ENCODE peak calls at places on chromosomes 2 and 18, in eight cellular contexts. Q is astrocyte of the spinal cord, B is NT2/D1, I is mammary epithelial cell, J is omental fat pad, M is hypothalamus, V is smooth muscle cell of the brain vasculature, H is iris pigment epithelial cell. O is an unnamed sample.

GRCh38 chr2:190812506-190813294 is 67.9 kb upstream of the GLS start:
- DNase-seq in I (no peak), M (no peak), Q (no peak), J (no peak), V (no peak), H (peak; percentile 67), B (no peak), O (no peak)

GRCh38 chr2:98637401-98638144 is 29.2 kb downstream of the UNC50 start:
- DNase-seq in H (no peak), V (no peak), B (no peak), Q (no peak), J (no peak), I (no peak), M (no peak), O (no peak)

GRCh38 chr2:47226124-47227040 is 71.3 kb upstream of the STPG4 start:
- DNase-seq in J (no peak), H (no peak), M (no peak), B (no peak), V (no peak), I (no peak), Q (no peak), O (peak; percentile 48)

GRCh38 chr2:100938031-100939026 is 63.8 kb upstream of the RPL31 start:
- DNase-seq in V (no peak), Q (no peak), M (no peak), J (no peak), B (no peak), H (no peak), I (no peak), O (no peak)

GRCh38 chr18:36572135-36572856 is 256.5 kb downstream of the TPGS2 start:
- DNase-seq in B (no peak), M (no peak), Q (peak; percentile 71), I (no peak), H (peak; percentile 47), V (no peak), J (no peak), O (peak; percentile 56)

GRCh38 chr2:240452471-240453256 is 17.2 kb downstream of the GPC1 start:
- DNase-seq in V (no peak), B (no peak), Q (peak; percentile 25), J (no peak), M (peak; percentile 75), I (peak; percentile 39), H (peak; percentile 34), O (no peak)

GRCh38 chr2:128630974-128631697 is 312.5 kb upstream of the HS6ST1 start:
- DNase-seq in V (no peak), M (no peak), Q (no peak), B (no peak), J (no peak), I (no peak), H (no peak), O (no peak)

GRCh38 chr2:25420820-25421237 is 79.1 kb upstream of the DNMT3A start:
- DNase-seq in J (no peak), M (no peak), H (no peak), Q (no peak), V (no peak), I (no peak), B (no peak), O (no peak)

GRCh38 chr18:46625069-46625468 is 32.0 kb downstream of the LOXHD1 start:
- DNase-seq in I (no peak), Q (no peak), V (no peak), J (no peak), B (no peak), H (no peak), M (no peak), O (no peak)

GRCh38 chr18:75141166-75141565 is 67.8 kb downstream of the PTGR3 start:
- DNase-seq in Q (no peak), M (no peak), B (no peak), I (no peak), J (no peak), H (no peak), V (no peak), O (no peak)

GRCh38 chr2:23207871-23208270 is 177.1 kb upstream of the KLHL29 start:
- DNase-seq in M (no peak), B (no peak), H (no peak), Q (no peak), I (no peak), J (no peak), V (no peak), O (peak; percentile 64)